ENCODE peak calls at places on chromosomes 11 and 22, in seven cellular contexts. W, Y, U, S, I, E and H are unnamed samples.

GRCh38 chr11:77506857-77507256 is 33.0 kb upstream of the PAK1 start:
- DNase-seq in S (peak; percentile 24), Y (peak; percentile 84), W (no peak), E (no peak), U (peak; percentile 9), I (no peak), H (peak; percentile 9)

GRCh38 chr22:47659467-47660302 is 897.2 kb downstream of the TBC1D22A start:
- DNase-seq in Y (no peak), I (no peak), U (no peak), S (no peak), W (no peak), E (no peak), H (no peak)

GRCh38 chr11:117478126-117478856 is 150.6 kb downstream of the CEP164 start:
- DNase-seq in U (no peak), S (no peak), I (no peak), W (no peak), E (no peak), Y (no peak), H (no peak)

GRCh38 chr11:117597083-117597482 is 199.9 kb downstream of the DSCAML1 start:
- DNase-seq in E (no peak), Y (peak; percentile 32), S (peak; percentile 5), I (peak; percentile 76), W (no peak), U (peak; percentile 36), H (peak; percentile 25)

GRCh38 chr11:34493468-34493867 is 20.1 kb downstream of the ELF5 start:
- DNase-seq in Y (no peak), W (no peak), S (no peak), E (no peak), I (no peak), U (no peak), H (no peak)

GRCh38 chr11:83510530-83511449 is 224.6 kb upstream of the CCDC90B start:
- DNase-seq in U (no peak), W (no peak), E (no peak), S (no peak), I (no peak), Y (peak; percentile 55), H (no peak)

GRCh38 chr11:2781413-2782274 is 81.8 kb upstream of the KCNQ1OT1 start:
- DNase-seq in I (no peak), E (no peak), W (peak; percentile 60), S (no peak), U (no peak), Y (no peak), H (peak; percentile 0)

GRCh38 chr11:126543691-126544090 is 188.2 kb downstream of the ST3GAL4 start:
- DNase-seq in I (no peak), U (no peak), S (no peak), E (no peak), Y (no peak), W (no peak), H (no peak)

GRCh38 chr22:34847072-34847471 is 218.9 kb upstream of the ISX start:
- DNase-seq in I (peak; percentile 8), U (no peak), E (no peak), W (no peak), S (no peak), Y (no peak), H (no peak)

GRCh38 chr11:33040127-33040861 is 922 bp downstream of the TCP11L1 start:
- DNase-seq in S (peak; percentile 13), U (peak; percentile 40), E (no peak), I (peak; percentile 77), Y (no peak), W (no peak), H (no peak)

GRCh38 chr11:112719736-112720525 is 241.3 kb upstream of the NCAM1 start:
- DNase-seq in E (no peak), I (no peak), W (no peak), S (no peak), Y (no peak), U (no peak), H (no peak)

DNA sequence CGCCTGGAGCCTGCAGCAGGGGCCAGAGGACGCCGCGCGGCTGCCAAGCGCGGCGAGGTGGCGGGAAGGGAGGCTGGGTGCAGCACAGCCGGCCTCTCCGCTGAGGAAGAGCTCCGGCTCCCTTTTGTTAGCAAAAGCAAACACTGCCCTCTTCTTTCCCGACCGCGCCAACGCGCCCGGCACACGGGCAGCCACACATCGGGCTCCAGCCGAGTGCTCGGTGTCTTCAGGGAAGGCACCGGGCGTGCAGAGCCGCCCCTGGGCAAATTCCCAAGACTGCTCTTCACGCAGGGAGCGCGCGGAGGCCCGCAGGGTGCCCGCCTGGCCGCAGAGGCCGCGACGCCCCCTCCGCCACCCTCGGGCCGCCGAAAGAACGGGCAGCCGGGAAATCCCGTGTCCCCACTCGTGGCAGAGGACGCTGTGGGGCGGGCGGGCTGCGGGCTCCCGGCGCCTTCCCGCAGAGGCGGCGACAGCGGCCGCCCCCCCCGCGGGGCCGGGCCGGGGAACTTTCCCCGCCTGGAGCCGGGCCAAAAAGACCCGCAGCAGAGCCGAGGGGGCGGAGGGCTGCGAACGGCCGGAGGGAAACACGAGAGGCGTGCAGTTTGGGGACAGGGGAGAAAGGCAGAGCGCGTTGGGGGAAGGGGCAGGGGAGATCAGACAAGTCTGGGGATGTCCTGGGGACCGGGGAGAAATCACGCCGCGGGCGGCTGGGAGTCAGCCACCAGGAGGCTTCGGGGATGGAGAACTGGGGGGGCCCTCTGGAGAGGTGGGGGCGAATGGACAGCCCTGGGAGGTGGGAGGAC is 931 bp downstream of the CADM1 start:
- DNase-seq in E (no peak), S (no peak), Y (no peak), U (peak; percentile 11), W (peak; percentile 81), I (peak; percentile 8), H (peak; percentile 5)
- TF ChIP-seq CTCF in E (peak; percentile 62), S (no peak), Y (peak; percentile 72), U (no peak), W (peak; percentile 60), I (no peak), H (no peak)

GRCh38 chr11:65401073-65401802 is 14.8 kb downstream of the FRMD8 start:
- DNase-seq in Y (no peak), I (no peak), E (no peak), S (no peak), U (no peak), W (no peak), H (no peak)
- TF ChIP-seq CTCF in Y (no peak), I (no peak), E (no peak), S (no peak), U (no peak), W (no peak), H (no peak)

GRCh38 chr11:62961017-62961416 is 23.8 kb downstream of the SLC22A6 start:
- DNase-seq in U (no peak), S (no peak), I (no peak), E (no peak), Y (no peak), W (no peak), H (no peak)

GRCh38 chr11:62954478-62954877 is 30.3 kb downstream of the SLC22A6 start:
- DNase-seq in W (no peak), U (no peak), I (no peak), Y (no peak), E (no peak), S (no peak), H (no peak)

GRCh38 chr11:62957147-62957546 is 27.6 kb downstream of the SLC22A6 start:
- DNase-seq in E (no peak), U (no peak), Y (no peak), I (no peak), S (no peak), W (no peak), H (no peak)

GRCh38 chr11:62958547-62959071 is 26.2 kb downstream of the SLC22A6 start:
- DNase-seq in S (no peak), I (no peak), E (peak; percentile 4), U (no peak), Y (no peak), W (no peak), H (no peak)

DNA sequence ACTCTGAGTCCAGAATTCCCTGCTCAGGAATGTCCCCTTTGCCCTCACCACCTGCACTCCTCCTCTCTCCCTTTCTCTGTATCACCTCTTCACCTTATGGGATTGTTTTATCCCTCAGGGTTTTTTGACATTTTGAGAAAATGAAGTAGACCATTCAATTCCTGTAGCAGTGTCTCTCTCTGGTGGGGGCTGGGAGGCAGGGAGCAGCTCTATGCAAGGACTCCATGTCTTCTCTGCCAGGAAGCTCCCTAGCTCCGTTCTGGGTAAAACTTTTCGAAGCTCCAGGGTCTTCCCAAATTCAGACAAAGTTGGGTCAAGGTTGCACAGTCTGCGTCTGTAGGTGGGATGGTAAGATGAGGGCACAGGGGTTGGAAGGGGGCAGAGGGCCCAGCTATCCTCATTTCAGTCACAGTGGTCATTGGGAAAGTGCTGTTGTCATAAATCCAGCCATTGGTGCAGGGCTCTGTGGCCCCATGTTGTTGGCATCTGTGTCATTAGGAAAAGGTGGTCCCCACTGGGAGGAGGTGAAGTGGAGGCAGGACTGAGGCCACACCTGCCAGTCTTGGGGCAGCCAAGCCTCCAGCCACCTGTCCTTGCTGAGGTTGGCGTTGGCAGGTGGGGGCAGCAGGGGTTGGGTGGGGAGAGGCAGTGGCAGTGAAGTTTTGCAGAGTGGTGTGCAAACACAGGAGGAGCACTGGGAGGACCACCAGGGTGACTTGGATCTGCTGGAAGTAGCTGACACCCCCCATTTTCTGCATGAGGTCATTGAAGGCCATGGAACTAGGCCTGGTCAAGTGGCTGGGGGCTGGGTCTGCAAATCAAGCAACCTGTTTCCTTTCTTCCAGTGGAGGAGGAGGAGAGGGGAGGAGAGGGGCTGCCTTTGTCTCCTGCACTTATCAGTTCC is 25.4 kb downstream of the SLC22A6 start:
- DNase-seq in U (no peak), S (no peak), W (no peak), Y (no peak), E (no peak), I (no peak), H (no peak)
- TF ChIP-seq CTCF in U (no peak), S (no peak), W (no peak), Y (no peak), E (no peak), I (no peak), H (no peak)

DNA sequence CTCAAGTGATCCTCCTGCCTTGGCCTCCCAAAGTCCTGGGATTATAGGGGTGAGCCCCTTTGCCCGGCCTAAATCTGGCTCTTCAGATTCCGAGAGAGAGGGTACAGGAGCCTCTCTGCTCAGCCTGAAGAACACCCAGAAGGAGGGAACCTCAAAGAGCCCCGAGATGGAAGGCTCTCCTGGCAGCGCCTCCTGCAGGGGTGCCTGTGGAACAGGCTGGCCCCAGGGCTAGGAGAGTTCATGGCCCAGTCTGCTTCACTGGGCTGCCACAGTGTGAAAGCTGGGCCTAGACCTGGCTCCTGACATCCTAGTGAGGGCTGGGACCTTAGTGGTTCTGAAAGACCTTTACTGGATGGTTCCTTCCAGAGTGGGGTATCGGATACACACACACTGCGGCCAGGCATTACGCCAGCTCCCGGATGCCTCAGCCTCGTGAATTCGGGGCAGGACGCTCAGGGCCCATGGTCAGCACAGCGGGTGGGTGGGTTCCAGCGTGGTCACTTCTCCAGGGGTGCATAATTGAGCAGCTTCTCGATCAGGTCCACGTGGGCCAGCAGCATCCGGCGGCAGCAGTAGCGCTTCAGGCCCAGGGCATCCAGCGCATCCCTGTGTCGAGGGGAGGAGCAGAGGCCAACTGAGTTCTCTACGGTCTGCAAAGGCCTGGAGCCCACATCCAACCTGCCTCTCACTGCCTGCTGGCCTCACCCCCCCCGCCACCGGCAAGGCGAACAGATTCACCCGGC is 2.3 kb downstream of the POLR2L start:
- DNase-seq in Y (no peak), S (no peak), W (no peak), E (no peak), I (no peak), U (no peak), H (no peak)
- TF ChIP-seq CTCF in Y (peak; percentile 19), S (peak; percentile 60), W (no peak), E (peak; percentile 24), I (no peak), U (no peak), H (no peak)

GRCh38 chr22:38239101-38239761 is 33.6 kb downstream of the TMEM184B start:
- DNase-seq in S (peak; percentile 96), I (no peak), U (no peak), Y (no peak), W (no peak), E (peak; percentile 83), H (peak; percentile 70)
- TF ChIP-seq CTCF in S (peak; percentile 54), I (no peak), U (no peak), Y (no peak), W (peak; percentile 23), E (peak; percentile 30), H (no peak)